ENCODE peak calls at places on chromosome 19, in four cellular contexts. C, W, K and X are unnamed samples.

GRCh38 chr19:4350726-4351125 is 7.4 kb downstream of the MPND start:
- DNase-seq in W (no peak), K (no peak), C (no peak), X (no peak)

GRCh38 chr19:55265723-55266386 is 7.0 kb upstream of the PPP6R1 start:
- DNase-seq in W (no peak), C (no peak), K (no peak), X (no peak)

GRCh38 chr19:6971366-6971765 is 49.9 kb downstream of the MBD3L2B start:
- DNase-seq in C (no peak), W (no peak), K (no peak), X (no peak)

GRCh38 chr19:35446194-35446593 is 1.9 kb upstream of the FFAR2 start:
- DNase-seq in K (no peak), W (no peak), C (no peak), X (no peak)

GRCh38 chr19:290539-291521 is at the start of gene PLPP2:
- DNase-seq in W (peak; percentile 94), C (no peak), K (no peak), X (peak; percentile 51)

GRCh38 chr19:36771275-36772231 is 1.1 kb downstream of the ZNF850 start:
- DNase-seq in C (peak; percentile 43), W (peak; percentile 76), K (peak; percentile 42), X (peak; percentile 71)

GRCh38 chr19:4229179-4229931 is at the start of gene EBI3:
- DNase-seq in K (no peak), W (peak; percentile 43), C (no peak), X (no peak)

GRCh38 chr19:9923440-9923839 is 12.9 kb downstream of the OLFM2 start:
- DNase-seq in W (no peak), C (no peak), K (no peak), X (no peak)

GRCh38 chr19:49272204-49272603 is 52.8 kb downstream of the SLC6A16 start:
- DNase-seq in K (no peak), W (no peak), C (no peak), X (no peak)

GRCh38 chr19:292951-293350 is 1.7 kb upstream of the PLPP2 start:
- DNase-seq in K (no peak), W (no peak), C (no peak), X (no peak)

GRCh38 chr19:7603919-7604318 is 8.3 kb downstream of the CAMSAP3 start:
- DNase-seq in K (no peak), C (no peak), W (no peak), X (no peak)

GRCh38 chr19:54449701-54450069 is 686 bp downstream of the LENG8 start:
- DNase-seq in K (no peak), C (no peak), W (no peak), X (no peak)

DNA sequence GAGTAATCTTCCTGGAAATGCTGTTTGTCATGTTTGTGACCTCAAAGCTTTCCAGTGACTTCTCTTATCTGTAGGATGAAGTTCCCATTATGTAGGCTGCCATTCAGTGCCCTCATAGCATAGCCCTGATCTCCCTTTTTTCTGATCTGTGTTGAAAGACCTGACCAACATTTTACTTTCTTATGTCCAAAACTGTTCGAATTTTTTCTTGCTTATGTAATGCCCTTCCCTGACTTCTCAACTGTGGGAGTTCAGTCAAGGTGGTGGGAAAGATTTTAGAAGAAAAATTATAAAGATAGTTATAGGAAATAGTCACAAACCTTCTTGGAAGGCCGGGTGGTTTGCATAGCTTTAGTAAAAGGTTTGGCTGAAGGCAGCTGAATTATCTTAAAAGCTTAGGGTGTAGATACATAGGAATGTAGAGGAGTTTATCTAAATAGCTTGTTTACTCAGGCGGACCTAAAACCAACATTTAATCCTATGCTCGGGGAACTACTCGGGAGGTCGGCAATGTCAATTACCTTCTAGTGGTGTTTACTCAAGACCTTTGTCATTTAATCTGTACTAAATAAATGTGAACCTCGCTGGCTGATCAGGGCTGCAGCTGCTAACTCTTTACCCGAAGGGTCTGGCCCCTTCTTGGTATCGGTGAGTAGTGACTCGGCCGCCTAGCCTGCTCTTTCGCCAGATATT is 44.3 kb downstream of the PSG3 start:
- DNase-seq in K (no peak), C (no peak), W (no peak), X (no peak)
- H2AFZ ChIP-seq in K (no peak overlapping the region), C (no peak overlapping the region), W (no peak overlapping the region), X (no peak overlapping the region)

GRCh38 chr19:47901370-47901769 is 15.3 kb upstream of the SULT2A1 start:
- DNase-seq in W (no peak), C (no peak), K (no peak), X (no peak)

GRCh38 chr19:47899335-47899734 is 13.2 kb upstream of the SULT2A1 start:
- DNase-seq in W (no peak), K (no peak), C (no peak), X (no peak)

GRCh38 chr19:47895165-47895782 is 9.2 kb upstream of the SULT2A1 start:
- DNase-seq in C (no peak), K (no peak), W (no peak), X (no peak)

GRCh38 chr19:47896019-47896418 is 9.9 kb upstream of the SULT2A1 start:
- DNase-seq in K (no peak), C (no peak), W (no peak), X (no peak)

DNA sequence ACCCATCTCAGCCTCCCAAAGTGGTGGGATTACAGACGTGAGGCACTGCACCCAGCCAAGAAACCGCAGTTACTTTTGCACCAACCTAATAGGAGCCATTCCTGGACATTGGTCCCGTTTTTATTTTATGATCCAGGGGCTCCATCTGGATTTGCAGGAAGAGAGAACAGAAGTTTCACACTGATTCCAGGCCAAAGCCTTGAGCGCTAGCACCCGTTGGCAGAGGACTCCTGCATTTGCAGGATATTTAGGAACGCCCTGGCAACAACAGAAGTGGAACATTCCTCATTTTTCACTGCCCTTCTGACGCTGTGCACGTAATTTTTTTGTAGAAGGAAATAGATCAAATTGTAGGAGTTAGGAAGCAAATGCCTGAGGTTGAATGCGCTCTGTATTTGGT is 11.7 kb upstream of the SULT2A1 start:
- DNase-seq in W (no peak), K (no peak), C (no peak), X (no peak)
- H2AFZ ChIP-seq in W (no peak overlapping the region), K (no peak overlapping the region), C (no peak overlapping the region), X (no peak overlapping the region)

DNA sequence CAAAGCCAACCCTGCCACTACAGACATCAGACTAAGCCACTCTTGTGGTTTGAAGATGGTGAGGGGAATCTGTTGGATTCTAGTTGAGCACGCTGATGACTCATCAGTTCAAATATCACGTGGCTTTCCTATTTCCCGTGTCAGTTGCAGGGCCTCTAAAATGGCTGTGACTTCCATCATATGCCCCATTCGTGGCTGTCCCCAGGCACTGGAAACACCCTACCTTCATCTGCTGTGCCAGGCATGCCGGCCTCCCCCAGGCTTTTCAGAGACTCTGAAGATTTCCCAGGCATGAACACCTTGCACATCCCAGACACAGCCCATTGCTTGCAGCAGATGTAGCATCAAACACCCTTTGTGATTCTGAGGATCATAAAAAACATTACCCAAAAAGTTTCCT is 659.9 kb downstream of the UQCRFS1 start:
- DNase-seq in C (no peak), W (no peak), K (no peak), X (no peak)
- H2AFZ ChIP-seq in C (no peak overlapping the region), W (no peak overlapping the region), K (peak overlapping the region; percentile 69), X (no peak overlapping the region)

DNA sequence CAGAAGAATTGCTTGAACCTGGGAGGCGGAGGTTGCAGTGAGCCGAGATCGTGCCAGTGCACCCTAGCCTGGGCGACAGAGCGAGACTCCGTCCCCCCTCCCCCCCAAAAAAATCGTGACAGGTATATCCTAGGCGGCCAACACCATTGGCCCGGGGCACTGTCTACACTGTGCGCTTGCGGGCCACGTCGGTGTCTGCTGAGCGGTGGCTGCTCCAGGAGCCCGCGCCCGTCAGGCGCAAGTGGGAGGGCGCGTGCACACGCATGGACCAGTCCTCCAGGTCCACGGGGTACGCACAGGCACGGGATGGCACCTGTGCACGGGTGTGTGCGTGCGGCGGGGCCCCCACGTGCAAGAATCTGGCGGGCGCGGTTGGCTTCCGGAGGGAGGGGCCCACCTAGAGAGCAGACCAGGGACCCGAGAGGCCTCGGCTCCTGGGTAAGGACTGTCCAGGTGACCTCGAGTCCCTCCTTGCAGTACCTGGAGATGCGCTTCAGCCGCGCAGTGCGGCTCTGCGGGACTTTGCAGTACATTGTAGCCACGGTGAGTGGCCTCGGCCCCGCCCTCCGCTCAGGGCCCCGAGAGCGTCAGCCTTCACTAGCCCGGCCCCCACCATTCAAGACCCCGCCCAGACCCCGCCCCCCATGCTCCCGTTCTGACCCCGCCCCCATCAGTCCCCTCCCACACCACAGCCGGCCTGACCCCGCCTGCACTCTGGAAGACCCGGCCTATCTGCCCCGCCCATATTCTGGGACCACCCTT is 2.1 kb downstream of the SLC5A5 start:
- DNase-seq in C (peak; percentile 72), K (peak; percentile 78), W (peak; percentile 42), X (peak; percentile 94)
- H2AFZ ChIP-seq in C (peak overlapping the region; percentile 82), K (peak overlapping the region; percentile 71), W (peak overlapping the region; percentile 77), X (peak overlapping the region; percentile 95)

GRCh38 chr19:13172335-13173128 is 22.3 kb downstream of the IER2 start:
- DNase-seq in C (no peak), W (peak; percentile 95), K (no peak), X (no peak)
- H2AFZ ChIP-seq in C (no peak overlapping the region), W (no peak overlapping the region), K (peak overlapping the region; percentile 3), X (no peak overlapping the region)

DNA sequence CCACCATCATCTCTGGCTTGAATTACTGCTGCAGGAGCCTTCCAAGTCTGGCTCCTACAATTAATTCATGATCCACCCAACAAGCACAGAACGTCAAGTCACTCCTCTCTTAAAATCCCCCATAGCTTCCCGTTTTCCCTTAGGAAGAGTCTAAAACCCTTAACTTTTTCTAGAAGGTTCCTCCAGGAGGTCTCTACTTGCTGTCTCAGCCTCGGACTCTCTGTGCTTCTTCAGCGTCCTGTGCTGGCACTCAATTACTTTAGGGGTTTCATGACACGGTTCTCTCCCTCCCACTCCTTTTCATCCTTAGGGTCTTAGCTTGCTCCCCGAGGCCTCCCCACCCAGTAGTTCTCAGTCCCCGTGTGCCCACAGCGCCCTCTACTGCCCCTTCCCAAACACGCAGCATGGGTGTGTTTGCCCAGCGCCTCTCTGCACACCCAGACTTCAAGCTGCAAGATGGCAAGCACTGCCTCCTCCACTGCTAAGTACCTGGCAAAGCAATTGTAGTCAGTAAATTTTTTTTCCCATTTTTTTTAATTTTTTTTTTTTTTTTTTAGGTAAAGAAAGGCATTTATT is 25.8 kb upstream of the MAP3K10 start:
- DNase-seq in W (peak; percentile 40), C (peak; percentile 68), K (peak; percentile 65), X (peak; percentile 83)
- H2AFZ ChIP-seq in W (no peak overlapping the region), C (peak overlapping the region; percentile 28), K (no peak overlapping the region), X (peak overlapping the region; percentile 99)

DNA sequence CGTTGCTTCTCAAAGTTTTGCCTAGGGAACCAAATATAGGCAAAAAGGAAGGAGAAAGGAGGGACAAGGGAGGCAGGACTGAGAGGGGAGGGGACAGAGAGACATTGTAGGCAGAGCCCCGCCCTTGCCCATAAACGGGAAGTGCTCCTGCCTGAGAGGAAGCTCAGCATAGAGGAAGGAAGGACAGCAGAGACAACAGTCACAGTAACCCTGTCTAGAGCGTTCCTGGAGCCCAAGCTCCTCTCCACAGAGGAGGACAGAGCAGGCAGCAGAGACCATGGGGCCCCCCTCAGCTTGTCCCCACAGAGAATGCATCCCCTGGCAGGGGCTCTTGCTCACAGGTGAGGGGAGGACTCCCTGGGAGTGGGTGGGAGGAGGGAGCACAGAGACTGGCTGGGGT is at the start of gene CEACAM21:
- DNase-seq in K (peak; percentile 69), C (no peak), W (no peak), X (no peak)
- H2AFZ ChIP-seq in K (peak within 1 kb of the TSS; percentile 50), C (peak within 1 kb of the TSS; percentile 59), W (no peak within 1 kb of the TSS), X (no peak within 1 kb of the TSS)